ENCODE peak calls at places on chromosomes 6 and 20, in eight cellular contexts. Z is Panc1, Q is endothelial cell of umbilical vein, D is HL-60, P is HCT116, Y is prostate gland, U is sigmoid colon, E is GM23338. K is an unnamed sample.

GRCh38 chr6:31094389-31094881 is 17.9 kb downstream of the C6orf15 start:
- DNase-seq in Z (no peak), Q (peak; percentile 88), D (no peak), P (no peak), Y (peak; percentile 47), U (no peak), E (no peak), K (no peak)

GRCh38 chr6:37525460-37526357 is 26.0 kb upstream of the CCDC167 start:
- DNase-seq in Z (no peak), Q (peak; percentile 30), D (no peak), P (no peak), Y (no peak), U (no peak), E (peak; percentile 81), K (no peak)

GRCh38 chr20:23253524-23253923 is 97.1 kb upstream of the NXT1 start:
- DNase-seq in Z (no peak), Q (no peak), D (no peak), P (no peak), Y (no peak), U (no peak), E (no peak), K (no peak)

GRCh38 chr20:31819083-31819784 is at the start of gene MYLK2:
- DNase-seq in Z (no peak), Q (no peak), D (no peak), P (no peak), Y (no peak), U (no peak), E (peak; percentile 37), K (no peak)

GRCh38 chr6:35582315-35582714 is 69.6 kb upstream of the TULP1 start:
- DNase-seq in Z (no peak), Q (no peak), D (no peak), P (no peak), Y (no peak), U (no peak), E (no peak), K (no peak)

GRCh38 chr6:134105903-134106302 is 53.5 kb upstream of the SLC2A12 start:
- DNase-seq in Z (no peak), Q (no peak), D (no peak), P (no peak), Y (no peak), U (no peak), E (no peak), K (no peak)

GRCh38 chr6:37127961-37128862 is 41.7 kb upstream of the PIM1 start:
- DNase-seq in Z (no peak), Q (peak; percentile 28), D (no peak), P (no peak), Y (no peak), U (no peak), E (peak; percentile 59), K (no peak)

GRCh38 chr6:134138226-134138975 is 86.0 kb upstream of the SLC2A12 start:
- DNase-seq in Z (no peak), Q (no peak), D (no peak), P (no peak), Y (no peak), U (no peak), E (no peak), K (no peak)

GRCh38 chr20:32727663-32728062 is 15.6 kb downstream of the COMMD7 start:
- DNase-seq in Z (no peak), Q (no peak), D (no peak), P (no peak), Y (no peak), U (no peak), E (no peak), K (no peak)

DNA sequence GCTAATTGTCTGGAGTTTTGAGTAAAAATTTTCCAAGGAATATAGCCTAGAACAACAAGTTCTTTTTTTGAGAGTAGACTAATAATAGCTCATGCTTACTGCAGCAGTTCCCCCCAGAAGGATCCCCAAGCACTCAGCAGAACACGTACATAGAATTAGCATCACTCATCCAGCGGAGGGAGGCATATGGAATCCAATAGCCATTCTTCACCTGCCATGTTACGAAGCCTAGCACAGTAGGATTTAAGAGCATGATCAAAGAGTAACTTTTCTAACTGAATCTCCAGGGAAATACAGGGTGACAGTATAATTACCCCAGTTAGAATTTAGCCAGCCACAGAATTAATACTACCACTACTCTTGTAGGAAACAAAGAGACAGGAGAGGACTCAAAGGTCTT is 511.7 kb upstream of the NOX3 start:
- DNase-seq in Z (no peak), Q (no peak), D (no peak), P (no peak), Y (no peak), U (no peak), E (no peak), K (no peak)
- TF ChIP-seq POLR2AphosphoS5 in Z (no peak), Q (no peak), D (no peak), P (no peak), Y (no peak), U (no peak), E (no peak), K (no peak)

GRCh38 chr6:47203968-47204611 is 105.6 kb downstream of the TNFRSF21 start:
- DNase-seq in Z (no peak), Q (no peak), D (no peak), P (no peak), Y (no peak), U (no peak), E (no peak), K (no peak)

GRCh38 chr6:47207261-47207660 is 102.4 kb downstream of the TNFRSF21 start:
- DNase-seq in Z (no peak), Q (no peak), D (no peak), P (no peak), Y (no peak), U (no peak), E (no peak), K (no peak)

GRCh38 chr6:47206626-47207025 is 103.1 kb downstream of the TNFRSF21 start:
- DNase-seq in Z (no peak), Q (no peak), D (no peak), P (no peak), Y (no peak), U (no peak), E (no peak), K (no peak)

GRCh38 chr6:47209632-47210031 is 100.1 kb downstream of the TNFRSF21 start:
- DNase-seq in Z (no peak), Q (no peak), D (no peak), P (no peak), Y (no peak), U (no peak), E (no peak), K (no peak)
- H3K27ac ChIP-seq in Z (no peak overlapping the region), Q (no peak overlapping the region), D (no peak overlapping the region), P (no peak overlapping the region), Y (no peak overlapping the region), U (no peak overlapping the region), E (no peak overlapping the region), K (no peak overlapping the region)

GRCh38 chr6:41257369-41258195 is 28.9 kb downstream of the TREM1 start:
- DNase-seq in Z (no peak), Q (peak; percentile 77), D (no peak), P (no peak), Y (peak; percentile 76), U (peak; percentile 73), E (no peak), K (peak; percentile 76)
- TF ChIP-seq POLR2AphosphoS5 in Z (no peak), Q (no peak), D (no peak), P (no peak), Y (peak; percentile 88), U (peak; percentile 74), E (no peak), K (peak; percentile 64)

GRCh38 chr6:101312652-101313051 is 80.9 kb upstream of the GRIK2 start:
- DNase-seq in Z (no peak), Q (no peak), D (no peak), P (no peak), Y (no peak), U (no peak), E (no peak), K (no peak)
- H3K27ac ChIP-seq in Z (no peak overlapping the region), Q (no peak overlapping the region), D (no peak overlapping the region), P (no peak overlapping the region), Y (no peak overlapping the region), U (no peak overlapping the region), E (no peak overlapping the region), K (no peak overlapping the region)

DNA sequence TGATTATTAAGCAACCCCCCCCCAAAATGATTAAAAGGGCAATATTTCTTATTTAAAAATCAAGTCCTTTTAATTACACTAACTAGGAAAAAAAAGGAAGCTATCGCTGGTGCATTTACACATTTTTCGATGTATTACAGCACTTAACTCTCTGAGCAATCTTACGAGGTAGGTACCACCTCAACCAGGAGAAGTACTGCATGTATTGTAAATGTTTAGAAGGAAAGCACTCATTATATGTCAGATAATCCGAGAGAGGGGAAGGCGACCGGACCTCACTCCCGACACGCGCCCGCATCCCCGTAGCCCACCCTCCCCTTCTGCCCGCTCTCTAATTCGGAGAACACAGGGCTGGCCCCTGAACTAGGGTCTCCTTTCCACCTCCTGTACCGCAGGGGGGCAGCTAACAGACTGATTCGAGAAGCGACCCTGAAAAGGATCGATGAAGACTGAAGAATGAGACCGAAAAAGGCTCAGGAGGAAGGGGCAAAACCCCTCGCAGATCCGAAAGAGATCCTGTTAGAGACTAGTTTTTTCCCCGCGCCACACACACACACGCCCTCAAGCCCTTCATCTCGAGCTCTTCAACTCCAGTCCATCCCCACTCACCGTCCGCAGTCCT is 337 bp downstream of the ESF1 start:
- DNase-seq in Z (no peak), Q (no peak), D (no peak), P (no peak), Y (no peak), U (no peak), E (no peak), K (no peak)
- TF ChIP-seq POLR2AphosphoS5 in Z (no peak), Q (no peak), D (peak; percentile 90), P (no peak), Y (no peak), U (no peak), E (no peak), K (peak; percentile 95)

GRCh38 chr6:14671937-14672336 is 554.4 kb downstream of the CD83 start:
- DNase-seq in Z (no peak), Q (no peak), D (no peak), P (no peak), Y (no peak), U (no peak), E (no peak), K (no peak)

GRCh38 chr6:14674867-14675648 is 557.5 kb downstream of the CD83 start:
- DNase-seq in Z (no peak), Q (no peak), D (no peak), P (no peak), Y (no peak), U (no peak), E (no peak), K (no peak)

GRCh38 chr6:14673201-14673600 is 555.6 kb downstream of the CD83 start:
- DNase-seq in Z (no peak), Q (no peak), D (no peak), P (no peak), Y (no peak), U (no peak), E (no peak), K (no peak)

GRCh38 chr6:14676084-14676483 is 558.5 kb downstream of the CD83 start:
- DNase-seq in Z (no peak), Q (no peak), D (no peak), P (no peak), Y (no peak), U (no peak), E (no peak), K (no peak)

DNA sequence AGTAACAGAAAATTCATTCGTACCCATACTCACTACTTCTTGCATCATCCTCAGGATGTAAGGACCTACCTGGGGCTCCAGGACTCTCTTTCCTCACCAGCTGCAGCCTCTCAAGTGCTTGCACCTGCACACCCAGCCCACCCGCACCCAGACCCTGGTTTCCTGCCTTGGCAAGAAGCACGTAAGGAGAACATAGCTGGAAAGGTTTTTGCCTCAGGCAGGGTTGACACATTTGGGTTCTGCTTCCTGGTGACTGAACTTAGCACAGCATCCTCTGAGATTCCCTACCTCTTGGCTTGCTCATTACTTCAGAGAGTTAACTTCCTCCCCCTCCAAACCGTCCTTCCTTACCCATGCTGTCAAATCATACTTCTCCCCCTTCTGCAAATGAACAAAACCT is 556.9 kb downstream of the CD83 start:
- DNase-seq in Z (no peak), Q (no peak), D (no peak), P (no peak), Y (no peak), U (no peak), E (no peak), K (no peak)
- H3K27ac ChIP-seq in Z (no peak overlapping the region), Q (no peak overlapping the region), D (no peak overlapping the region), P (no peak overlapping the region), Y (no peak overlapping the region), U (no peak overlapping the region), E (no peak overlapping the region), K (no peak overlapping the region)